ENCODE peak calls at places on chromosomes 16 and 17, in five cellular contexts. M, O, Y, Q and T are unnamed samples.

GRCh38 chr16:30697264-30698138 is 1.5 kb upstream of the SRCAP start:
- DNase-seq in O (peak; percentile 98), Q (peak; percentile 8), M (peak; percentile 99), Y (no peak), T (no peak)

GRCh38 chr16:81036751-81037350 is 1.2 kb downstream of the ATMIN start:
- DNase-seq in Q (no peak), Y (no peak), O (no peak), M (no peak), T (peak; percentile 11)

GRCh38 chr17:77778636-77779524 is 179.6 kb upstream of the TNRC6C start:
- DNase-seq in Y (peak; percentile 79), O (no peak), M (peak; percentile 76), Q (no peak), T (no peak)

GRCh38 chr17:56098746-56099145 is 54.5 kb upstream of the ANKFN1 start:
- DNase-seq in Q (no peak), Y (no peak), O (no peak), M (peak; percentile 11), T (no peak)

GRCh38 chr17:55416000-55416399 is 5.6 kb downstream of the MMD start:
- DNase-seq in Q (no peak), M (no peak), O (no peak), Y (no peak), T (no peak)

GRCh38 chr16:12703935-12704334 is 99.8 kb downstream of the CPPED1 start:
- DNase-seq in M (no peak), Y (no peak), O (no peak), Q (no peak), T (no peak)

GRCh38 chr16:79808731-79809130 is 208.2 kb upstream of the MAF start:
- DNase-seq in M (no peak), Y (no peak), O (no peak), Q (no peak), T (no peak)

GRCh38 chr17:29216181-29216580 is 30.5 kb upstream of the CRYBA1 start:
- DNase-seq in Y (no peak), Q (no peak), M (no peak), O (no peak), T (no peak)

GRCh38 chr17:75845058-75845711 is 981 bp upstream of the UNC13D start:
- DNase-seq in O (peak; percentile 94), Y (peak; percentile 93), Q (peak; percentile 47), M (peak; percentile 92), T (no peak)
- H3K4me1 ChIP-seq in O (peaks cover 10% of the 10 kb centered on the region), Y (peaks cover 49% of the 10 kb centered on the region), Q (peaks cover 41% of the 10 kb centered on the region), M (peaks cover 16% of the 10 kb centered on the region), T (peaks cover 8% of the 10 kb centered on the region)

DNA sequence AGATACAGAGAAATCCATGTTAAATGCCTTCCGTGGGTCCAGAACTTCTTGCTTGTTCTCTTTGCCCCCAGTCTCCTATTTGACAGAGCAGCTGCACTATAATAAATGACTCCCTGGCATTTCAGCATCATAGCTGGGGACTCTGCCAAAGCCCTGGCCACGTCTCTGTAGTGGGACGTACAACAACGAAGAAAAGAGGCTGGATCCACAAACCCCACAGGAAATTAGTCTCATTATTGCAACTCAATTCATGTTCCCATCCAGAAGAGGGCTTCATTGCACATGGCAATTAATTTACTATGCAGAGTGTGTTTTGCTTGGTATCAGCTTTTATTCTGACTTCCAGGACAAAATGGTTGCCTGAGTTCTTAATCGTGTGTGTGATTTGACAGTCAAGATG is 121.3 kb downstream of the CDH13 start:
- DNase-seq in M (no peak), O (no peak), Y (no peak), Q (no peak), T (no peak)
- TF ChIP-seq CTCF in M (no peak), O (no peak), Y (no peak), Q (no peak), T (peak; percentile 12)

GRCh38 chr17:17921192-17922082 is 50.8 kb downstream of the TOM1L2 start:
- DNase-seq in O (peak; percentile 90), Y (no peak), M (no peak), Q (no peak), T (peak; percentile 84)

GRCh38 chr17:17919169-17920107 is 52.8 kb downstream of the TOM1L2 start:
- DNase-seq in Y (peak; percentile 80), O (peak; percentile 89), Q (no peak), M (peak; percentile 83), T (no peak)

GRCh38 chr17:17924131-17924856 is 47.9 kb downstream of the TOM1L2 start:
- DNase-seq in M (no peak), Q (no peak), Y (no peak), O (no peak), T (no peak)

GRCh38 chr17:17924857-17925250 is 47.3 kb downstream of the TOM1L2 start:
- DNase-seq in O (no peak), Q (no peak), Y (no peak), M (no peak), T (no peak)

GRCh38 chr17:17922198-17922901 is 49.9 kb downstream of the TOM1L2 start:
- DNase-seq in Y (no peak), O (peak; percentile 29), Q (no peak), M (no peak), T (no peak)
- H3K27ac ChIP-seq in Y (no peak overlapping the region), O (peak overlapping the region; percentile 95), Q (peak overlapping the region; percentile 98), M (peak overlapping the region; percentile 72), T (peak overlapping the region; percentile 28)

GRCh38 chr17:57517519-57518342 is 227.4 kb downstream of the CCDC182 start:
- DNase-seq in O (no peak), Y (no peak), M (no peak), Q (no peak), T (no peak)
- H3K4me1 ChIP-seq in O (peaks cover 10% of the 10 kb centered on the region), Y (peaks cover 8% of the 10 kb centered on the region), M (no peaks in the 10 kb centered on the region), Q (no peaks in the 10 kb centered on the region), T (peaks cover 12% of the 10 kb centered on the region)

DNA sequence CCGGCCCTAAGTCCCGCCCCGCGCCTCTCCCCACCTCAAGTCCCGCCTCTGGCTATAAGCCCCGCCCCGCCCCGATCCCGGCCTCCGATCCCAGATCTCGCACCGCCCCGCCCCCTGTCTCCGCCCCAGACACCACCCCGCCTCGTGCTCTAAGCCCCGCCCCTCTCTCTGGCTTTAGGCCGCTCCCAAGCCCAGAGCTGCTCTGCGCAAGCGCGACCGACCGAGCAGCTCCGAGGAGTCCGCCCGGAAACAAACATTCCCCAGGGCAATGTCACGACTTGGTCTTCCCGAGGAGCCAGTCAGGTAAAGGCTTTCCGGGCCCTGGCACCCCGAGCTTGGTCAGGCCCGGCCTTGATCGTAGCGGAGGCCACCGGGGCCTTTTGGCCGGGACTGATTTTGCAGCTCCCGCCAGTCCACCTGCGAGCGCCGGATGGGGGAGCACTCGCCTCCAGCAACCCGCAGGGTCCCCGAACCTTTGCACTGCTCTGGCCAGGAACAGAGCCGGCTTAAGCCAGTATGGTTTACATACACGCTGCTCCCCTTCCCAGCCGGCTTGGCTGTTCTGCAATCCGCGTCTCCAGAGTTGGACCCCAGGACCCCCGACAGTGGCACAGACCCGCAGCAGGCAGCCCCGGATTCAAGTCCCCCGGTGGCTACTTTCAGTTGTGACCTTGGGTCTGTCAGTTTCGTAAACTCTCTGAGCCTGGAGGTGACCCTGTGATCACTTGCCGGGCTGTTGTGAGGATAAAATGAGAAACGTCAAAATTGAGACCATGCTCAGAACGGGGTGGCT is at the start of gene NUDT7:
- DNase-seq in Y (peak; percentile 100), O (peak; percentile 99), M (peak; percentile 99), Q (peak; percentile 73), T (peak; percentile 88)
- TF ChIP-seq CTCF in Y (peak; percentile 28), O (peak; percentile 30), M (peak; percentile 29), Q (peak; percentile 44), T (peak; percentile 48)